ENCODE peak calls at places on chromosome 1, in six cellular contexts. K is non-pigmented ciliary epithelial cell; F is BE2C; O is fibroblast of the conjunctiva; M is naive thymus-derived CD8-positive, alpha-beta T cell; G is hypothalamus. A is an unnamed sample.

GRCh38 chr1:199759268-199759724 is 268.2 kb upstream of the NR5A2 start:
- DNase-seq in K (no peak), F (no peak), O (no peak), M (no peak), G (no peak), A (no peak)

GRCh38 chr1:235682216-235682615 is 32.6 kb upstream of the GNG4 start:
- DNase-seq in K (no peak), F (no peak), O (no peak), M (no peak), G (no peak), A (no peak)

GRCh38 chr1:174497461-174497860 is 49.7 kb downstream of the GPR52 start:
- DNase-seq in K (no peak), F (no peak), O (no peak), M (no peak), G (no peak), A (no peak)

GRCh38 chr1:53691326-53691725 is 47.6 kb downstream of the GLIS1 start:
- DNase-seq in K (no peak), F (no peak), O (no peak), M (no peak), G (no peak), A (no peak)

GRCh38 chr1:231487019-231487418 is 41.5 kb upstream of the TSNAX start:
- DNase-seq in K (peak; percentile 53), F (no peak), O (peak; percentile 5), M (no peak), G (no peak), A (no peak)

GRCh38 chr1:150221552-150221951 is 14.4 kb downstream of the ANP32E start:
- DNase-seq in K (no peak), F (no peak), O (peak; percentile 20), M (no peak), G (no peak), A (no peak)

GRCh38 chr1:29669912-29670311 is 433.6 kb downstream of the PTPRU start:
- DNase-seq in K (no peak), F (no peak), O (no peak), M (no peak), G (no peak), A (no peak)

GRCh38 chr1:1941211-1941841 is 22.2 kb upstream of the TMEM52 start:
- DNase-seq in K (no peak), F (no peak), O (no peak), M (no peak), G (no peak), A (no peak)

GRCh38 chr1:103275725-103276124 is 167.4 kb upstream of the COL11A1 start:
- DNase-seq in K (no peak), F (no peak), O (no peak), M (no peak), G (no peak), A (no peak)

GRCh38 chr1:241356187-241356518 is 852 bp downstream of the RGS7 start:
- DNase-seq in K (no peak), F (peak; percentile 6), O (no peak), M (no peak), G (no peak), A (peak; percentile 27)

GRCh38 chr1:241716915-241717651 is 65.0 kb downstream of the WDR64 start:
- DNase-seq in K (no peak), F (no peak), O (no peak), M (peak; percentile 65), G (no peak), A (no peak)

GRCh38 chr1:27963393-27963792 is 3.6 kb downstream of the XKR8 start:
- DNase-seq in K (no peak), F (no peak), O (no peak), M (no peak), G (no peak), A (no peak)

A was measured in B cell.